ENCODE peak calls at places on chromosomes 4 and X, in four cellular contexts. I, G, K and W are unnamed samples. For H3K4me1, the result is how much of the 10 kb centered on the place peaks cover.

GRCh38 chr4:153497091-153497531 is 31.0 kb downstream of the TMEM131L start:
- DNase-seq in I (peak), G (no peak), K (no peak), W (no peak)

GRCh38 chrX:21056636-21057035 is 317.6 kb upstream of the CNKSR2 start:
- DNase-seq in I (no peak), G (no peak), K (no peak), W (no peak)

GRCh38 chrX:136032370-136032769 is 47.1 kb downstream of the SLC9A6 start:
- DNase-seq in I (no peak), G (no peak), K (no peak), W (no peak)

GRCh38 chr4:48787031-48787430 is 7.0 kb upstream of the FRYL start:
- DNase-seq in I (no peak), G (no peak), K (no peak), W (no peak)

GRCh38 chrX:80799616-80800015 is 10.1 kb downstream of the BRWD3 start:
- DNase-seq in I (no peak), G (no peak), K (no peak), W (no peak)

GRCh38 chr4:118767109-118767508 is 68.8 kb downstream of the SEC24D start:
- DNase-seq in I (no peak), G (no peak), K (no peak), W (no peak)

GRCh38 chr4:24920008-24920407 is 7.2 kb upstream of the CCDC149 start:
- DNase-seq in I (no peak), G (no peak), K (no peak), W (no peak)

GRCh38 chrX:11407331-11408110 is 114.3 kb downstream of the AMELX start:
- DNase-seq in I (no peak), G (no peak), K (no peak), W (no peak)

GRCh38 chrX:77003956-77004355 is 443.2 kb upstream of the FGF16 start:
- DNase-seq in I (no peak), G (no peak), K (no peak), W (no peak)

GRCh38 chrX:31934842-31935241 is 863.0 kb upstream of the FTHL17 start:
- DNase-seq in I (no peak), G (no peak), K (no peak), W (no peak)

GRCh38 chr4:112736718-112737135 is 99.8 kb downstream of the LARP7 start:
- DNase-seq in I (no peak), G (peak), K (no peak), W (no peak)
- TF ChIP-seq ZNF274 in I (no peak), G (no peak), K (no peak), W (no peak)

DNA sequence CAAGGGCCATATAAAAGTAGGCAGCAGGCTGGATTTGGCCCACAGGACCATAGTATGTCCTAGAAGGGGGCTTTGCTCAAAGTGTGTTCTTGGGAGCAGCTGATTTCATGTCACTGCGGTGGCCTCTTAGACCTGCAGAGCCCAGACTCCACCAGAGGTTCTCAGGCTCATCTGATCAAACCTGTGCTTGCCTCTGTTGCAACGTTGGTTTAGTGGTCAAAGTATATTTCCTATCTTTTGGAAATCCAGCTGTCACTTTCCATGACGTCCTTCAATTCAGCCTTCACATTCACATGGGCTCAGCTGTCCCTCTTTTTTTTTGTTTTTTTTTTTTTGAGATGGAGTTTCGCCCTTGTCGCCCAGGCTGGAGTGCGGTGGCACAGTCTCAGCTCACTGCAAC is 34.6 kb upstream of the TENM3 start:
- DNase-seq in I (no peak), G (no peak), K (no peak), W (no peak)
- H3K4me1 ChIP-seq in I (under half), G (under half), K (under half), W (under half)

GRCh38 chr4:69099910-69100309 is 3.6 kb downstream of the UGT2B7 start:
- DNase-seq in I (no peak), G (no peak), K (no peak), W (no peak)

GRCh38 chr4:69104719-69105275 is 8.5 kb downstream of the UGT2B7 start:
- DNase-seq in I (no peak), G (no peak), K (no peak), W (no peak)
- TF ChIP-seq SUZ12 in I (no peak), G (no peak), K (no peak), W (no peak)

DNA sequence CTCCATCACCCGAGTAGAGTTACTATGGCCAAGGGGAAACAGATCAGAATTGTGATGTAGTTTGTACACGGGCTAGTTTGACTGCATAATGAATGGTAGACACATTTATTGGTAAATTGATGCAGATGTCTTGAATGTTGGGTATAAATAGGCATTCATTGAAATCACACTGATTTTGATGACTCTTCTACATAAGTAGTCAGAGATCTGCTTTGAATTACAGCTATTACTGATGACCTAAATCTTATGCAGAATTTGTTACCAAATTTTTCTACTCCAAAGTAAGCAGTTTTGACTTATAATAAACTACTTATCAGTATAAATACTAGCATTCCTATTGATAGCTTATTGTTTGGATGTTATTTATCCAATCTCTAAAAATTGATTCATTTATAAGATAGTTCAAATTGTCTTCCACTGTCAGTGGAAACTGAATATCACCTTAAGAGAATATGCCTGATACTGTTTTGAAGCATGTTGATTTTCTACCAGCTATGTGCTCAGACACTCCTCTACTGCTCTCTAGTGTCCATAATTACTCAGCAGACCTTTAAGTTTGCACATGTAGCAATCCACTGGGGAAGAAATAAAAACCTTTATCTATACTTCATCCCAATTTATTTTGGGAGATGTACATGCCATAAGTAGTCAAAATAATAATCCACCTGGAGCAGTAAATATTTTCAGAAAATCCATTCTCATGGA is 120.3 kb downstream of the RASL11B start:
- DNase-seq in I (peak), G (no peak), K (no peak), W (peak)
- TF ChIP-seq ZNF274 in I (no peak), G (no peak), K (no peak), W (no peak)

GRCh38 chrX:23919148-23919547 is 11.3 kb downstream of the CXorf58 start:
- DNase-seq in I (no peak), G (no peak), K (no peak), W (no peak)

DNA sequence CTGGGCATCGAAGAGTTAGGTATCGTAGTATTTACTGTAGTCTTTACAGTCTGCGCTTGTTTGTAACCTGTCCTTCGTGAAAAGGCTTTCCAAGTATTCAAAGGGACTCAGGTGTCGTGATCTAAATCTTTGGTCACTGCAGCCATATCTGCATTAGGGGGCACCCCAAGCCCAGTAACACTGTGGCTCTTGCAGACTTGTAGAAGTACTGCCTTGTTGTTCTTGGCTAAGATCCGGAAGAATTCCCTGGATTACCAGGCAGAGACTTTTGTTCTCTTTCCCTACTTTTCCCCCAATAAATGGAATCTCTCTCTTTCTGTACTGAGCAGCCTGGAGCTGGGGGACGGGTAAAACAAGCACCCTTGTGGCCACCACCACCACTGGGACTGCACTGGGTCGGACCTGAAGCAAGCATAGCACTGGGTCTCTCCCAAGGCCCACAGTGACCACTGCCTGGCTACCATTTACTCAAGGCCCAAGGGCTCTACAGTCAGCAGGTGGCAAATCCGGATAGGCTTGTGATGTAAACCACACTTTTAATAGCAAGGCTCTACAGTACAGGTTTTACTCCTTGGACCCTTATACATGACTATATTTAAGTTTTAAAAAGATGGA is 12.0 kb downstream of the CXorf58 start:
- DNase-seq in I (peak), G (no peak), K (no peak), W (no peak)
- H3K4me1 ChIP-seq in I (under half), G (under half), K (under half), W (under half)